ENCODE peak calls at places on chromosome 3, in four cellular contexts. One of them, this sample, is unnamed.

GRCh38 chr3:176513604-176514003 is 683.7 kb downstream of the TBL1XR1 start:
- DNase-seq in WERI-Rb-1: no peak
- DNase-seq in transverse colon: no peak
- DNase-seq in mesenchymal stem cell: peak; percentile 4
- DNase-seq in this sample: no peak

GRCh38 chr3:194925614-194926013 is 239.9 kb downstream of the FAM43A start:
- DNase-seq in WERI-Rb-1: no peak
- DNase-seq in transverse colon: no peak
- DNase-seq in mesenchymal stem cell: no peak
- DNase-seq in this sample: no peak

GRCh38 chr3:185526349-185526951 is 25.9 kb downstream of the LIPH start:
- DNase-seq in WERI-Rb-1: no peak
- DNase-seq in transverse colon: no peak
- DNase-seq in mesenchymal stem cell: no peak
- DNase-seq in this sample: no peak

GRCh38 chr3:23800731-23801130 is 5.0 kb upstream of the UBE2E1 start:
- DNase-seq in WERI-Rb-1: no peak
- DNase-seq in transverse colon: no peak
- DNase-seq in mesenchymal stem cell: no peak
- DNase-seq in this sample: no peak

GRCh38 chr3:13110678-13111116 is 37.5 kb upstream of the IQSEC1 start:
- DNase-seq in WERI-Rb-1: peak; percentile 95
- DNase-seq in transverse colon: peak; percentile 67
- DNase-seq in mesenchymal stem cell: peak; percentile 65
- DNase-seq in this sample: no peak

GRCh38 chr3:25594007-25594502 is 70.7 kb downstream of the TOP2B start:
- DNase-seq in WERI-Rb-1: peak; percentile 30
- DNase-seq in transverse colon: no peak
- DNase-seq in mesenchymal stem cell: peak; percentile 86
- DNase-seq in this sample: peak; percentile 45

GRCh38 chr3:194449913-194450312 is 36.9 kb downstream of the ATP13A3 start:
- DNase-seq in WERI-Rb-1: no peak
- DNase-seq in transverse colon: no peak
- DNase-seq in mesenchymal stem cell: no peak
- DNase-seq in this sample: no peak

GRCh38 chr3:170555329-170555728 is 30.5 kb downstream of the SLC7A14 start:
- DNase-seq in WERI-Rb-1: no peak
- DNase-seq in transverse colon: no peak
- DNase-seq in mesenchymal stem cell: no peak
- DNase-seq in this sample: no peak

GRCh38 chr3:44948239-44948638 is 27.7 kb downstream of the ZDHHC3 start:
- DNase-seq in WERI-Rb-1: no peak
- DNase-seq in transverse colon: no peak
- DNase-seq in mesenchymal stem cell: no peak
- DNase-seq in this sample: no peak

GRCh38 chr3:125042725-125043406 is 12.9 kb downstream of the HEG1 start:
- DNase-seq in WERI-Rb-1: no peak
- DNase-seq in transverse colon: no peak
- DNase-seq in mesenchymal stem cell: peak; percentile 60
- DNase-seq in this sample: peak; percentile 46

GRCh38 chr3:175149675-175150074 is 290.5 kb downstream of the NAALADL2 start:
- DNase-seq in WERI-Rb-1: peak; percentile 35
- DNase-seq in transverse colon: peak; percentile 68
- DNase-seq in mesenchymal stem cell: no peak
- DNase-seq in this sample: no peak

GRCh38 chr3:64016941-64017620 is 6.2 kb downstream of the PSMD6 start:
- DNase-seq in WERI-Rb-1: no peak
- DNase-seq in transverse colon: no peak
- DNase-seq in mesenchymal stem cell: no peak
- DNase-seq in this sample: no peak

GRCh38 chr3:113111308-113111707 is 100.0 kb upstream of the BOC start:
- DNase-seq in WERI-Rb-1: no peak
- DNase-seq in transverse colon: no peak
- DNase-seq in mesenchymal stem cell: peak; percentile 68
- DNase-seq in this sample: no peak

GRCh38 chr3:58287354-58287753 is 18.7 kb upstream of the RPP14 start:
- DNase-seq in WERI-Rb-1: no peak
- DNase-seq in transverse colon: no peak
- DNase-seq in mesenchymal stem cell: no peak
- DNase-seq in this sample: no peak

GRCh38 chr3:129013491-129013891 is 12.4 kb downstream of the EFCC1 start:
- DNase-seq in WERI-Rb-1: no peak
- DNase-seq in transverse colon: no peak
- DNase-seq in mesenchymal stem cell: no peak
- DNase-seq in this sample: peak; percentile 58

GRCh38 chr3:178112134-178112533 is 424.1 kb upstream of the KCNMB2 start:
- DNase-seq in WERI-Rb-1: no peak
- DNase-seq in transverse colon: no peak
- DNase-seq in mesenchymal stem cell: no peak
- DNase-seq in this sample: no peak

GRCh38 chr3:182925330-182925943 is 54.9 kb downstream of the DCUN1D1 start:
- DNase-seq in WERI-Rb-1: no peak
- DNase-seq in transverse colon: peak; percentile 12
- DNase-seq in mesenchymal stem cell: peak; percentile 40
- DNase-seq in this sample: no peak

GRCh38 chr3:100266531-100266930 is 5.7 kb downstream of the TBC1D23 start:
- DNase-seq in WERI-Rb-1: no peak
- DNase-seq in transverse colon: no peak
- DNase-seq in mesenchymal stem cell: no peak
- DNase-seq in this sample: no peak

GRCh38 chr3:107106316-107106715 is 270.9 kb upstream of the CCDC54 start:
- DNase-seq in WERI-Rb-1: no peak
- DNase-seq in transverse colon: no peak
- DNase-seq in mesenchymal stem cell: peak; percentile 22
- DNase-seq in this sample: no peak

GRCh38 chr3:30607032-30607833 is 832 bp downstream of the TGFBR2 start:
- DNase-seq in WERI-Rb-1: peak; percentile 14
- DNase-seq in transverse colon: peak; percentile 81
- DNase-seq in mesenchymal stem cell: peak; percentile 50
- DNase-seq in this sample: peak; percentile 75

GRCh38 chr3:50436063-50436674 is 67.3 kb downstream of the CACNA2D2 start:
- DNase-seq in WERI-Rb-1: peak; percentile 78
- DNase-seq in transverse colon: peak; percentile 72
- DNase-seq in mesenchymal stem cell: peak; percentile 28
- DNase-seq in this sample: peak; percentile 96

GRCh38 chr3:142963266-142964149 is at the start of gene PAQR9:
- DNase-seq in WERI-Rb-1: peak; percentile 67
- DNase-seq in transverse colon: no peak
- DNase-seq in mesenchymal stem cell: no peak
- DNase-seq in this sample: peak; percentile 94
- H3K4me3 ChIP-seq in WERI-Rb-1: peak within 1 kb of the TSS; percentile 73
- H3K4me3 ChIP-seq in transverse colon: peak within 1 kb of the TSS; percentile 39
- H3K4me3 ChIP-seq in mesenchymal stem cell: peak within 1 kb of the TSS; percentile 79
- H3K4me3 ChIP-seq in this sample: peak within 1 kb of the TSS; percentile 71

DNA sequence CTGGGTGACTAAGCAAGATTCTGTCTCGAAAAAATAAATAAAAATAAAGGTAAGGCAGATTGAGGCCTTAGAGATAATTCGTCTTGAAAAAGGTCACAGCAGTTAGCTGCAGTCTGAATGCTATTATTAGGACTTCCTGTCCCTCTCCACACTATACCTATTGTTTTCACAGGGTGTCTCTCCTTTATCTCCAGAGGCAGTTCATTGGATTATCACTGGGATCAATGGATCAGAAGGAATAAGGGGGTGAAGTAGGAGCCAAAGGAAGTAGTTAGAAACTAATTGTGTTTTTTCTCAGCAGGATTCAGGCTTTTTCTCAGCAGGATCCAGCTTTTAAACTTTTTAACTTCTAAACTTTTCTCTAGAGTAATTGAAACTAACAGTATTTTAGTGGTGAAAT is 326.9 kb downstream of the IL5RA start:
- DNase-seq in WERI-Rb-1: no peak
- DNase-seq in transverse colon: no peak
- DNase-seq in mesenchymal stem cell: peak; percentile 37
- DNase-seq in this sample: peak; percentile 23
- H3K27me3 ChIP-seq in WERI-Rb-1: no peaks in the 10 kb centered on the region
- H3K27me3 ChIP-seq in transverse colon: no peaks in the 10 kb centered on the region
- H3K27me3 ChIP-seq in mesenchymal stem cell: no peaks in the 10 kb centered on the region
- H3K27me3 ChIP-seq in this sample: no peaks in the 10 kb centered on the region

DNA sequence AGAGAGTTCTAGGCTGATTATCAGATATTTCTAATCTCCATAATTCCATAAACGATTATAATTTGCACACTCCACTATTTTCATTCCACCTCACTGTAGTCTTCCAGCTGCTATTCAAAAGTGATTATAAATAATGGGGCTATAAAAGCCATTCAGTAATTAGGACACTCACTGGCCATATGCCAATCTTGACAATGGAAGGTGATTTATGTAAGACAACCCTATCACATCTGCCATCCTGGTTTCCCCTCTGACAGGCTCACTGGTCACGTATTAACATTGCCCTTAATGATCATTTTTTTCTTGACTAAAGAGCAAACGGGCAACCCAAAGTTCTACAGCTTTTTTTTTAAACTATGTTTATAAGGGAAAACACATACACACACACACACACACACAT is 402.4 kb downstream of the MAGI1 start:
- DNase-seq in WERI-Rb-1: peak; percentile 17
- DNase-seq in transverse colon: no peak
- DNase-seq in mesenchymal stem cell: no peak
- DNase-seq in this sample: no peak
- H3K4me3 ChIP-seq in WERI-Rb-1: no peak overlapping the region
- H3K4me3 ChIP-seq in transverse colon: no peak overlapping the region
- H3K4me3 ChIP-seq in mesenchymal stem cell: no peak overlapping the region
- H3K4me3 ChIP-seq in this sample: no peak overlapping the region

GRCh38 chr3:127336086-127336485 is 48.2 kb upstream of the PRR20G start:
- DNase-seq in WERI-Rb-1: no peak
- DNase-seq in transverse colon: no peak
- DNase-seq in mesenchymal stem cell: no peak
- DNase-seq in this sample: no peak
- H3K27me3 ChIP-seq in WERI-Rb-1: no peaks in the 10 kb centered on the region
- H3K27me3 ChIP-seq in transverse colon: peaks cover 34% of the 10 kb centered on the region
- H3K27me3 ChIP-seq in mesenchymal stem cell: peaks cover 52% of the 10 kb centered on the region
- H3K27me3 ChIP-seq in this sample: peaks cover 1% of the 10 kb centered on the region

GRCh38 chr3:134406331-134407246 is 32.3 kb upstream of the AMOTL2 start:
- DNase-seq in WERI-Rb-1: peak; percentile 99
- DNase-seq in transverse colon: peak; percentile 56
- DNase-seq in mesenchymal stem cell: peak; percentile 22
- DNase-seq in this sample: peak; percentile 86
- H3K4me3 ChIP-seq in WERI-Rb-1: peak overlapping the region; percentile 39
- H3K4me3 ChIP-seq in transverse colon: peak overlapping the region; percentile 12
- H3K4me3 ChIP-seq in mesenchymal stem cell: peak overlapping the region; percentile 58
- H3K4me3 ChIP-seq in this sample: peak overlapping the region; percentile 47

GRCh38 chr3:127299276-127299675 is 11.4 kb upstream of the PRR20G start:
- DNase-seq in WERI-Rb-1: no peak
- DNase-seq in transverse colon: no peak
- DNase-seq in mesenchymal stem cell: no peak
- DNase-seq in this sample: no peak
- H3K27me3 ChIP-seq in WERI-Rb-1: no peaks in the 10 kb centered on the region
- H3K27me3 ChIP-seq in transverse colon: peaks cover 4% of the 10 kb centered on the region
- H3K27me3 ChIP-seq in mesenchymal stem cell: peaks cover 32% of the 10 kb centered on the region
- H3K27me3 ChIP-seq in this sample: no peaks in the 10 kb centered on the region

GRCh38 chr3:4495294-4496110 is 2.4 kb downstream of the ITPR1 start:
- DNase-seq in WERI-Rb-1: no peak
- DNase-seq in transverse colon: no peak
- DNase-seq in mesenchymal stem cell: no peak
- DNase-seq in this sample: no peak
- H3K4me3 ChIP-seq in WERI-Rb-1: no peak overlapping the region
- H3K4me3 ChIP-seq in transverse colon: no peak overlapping the region
- H3K4me3 ChIP-seq in mesenchymal stem cell: no peak overlapping the region
- H3K4me3 ChIP-seq in this sample: no peak overlapping the region

DNA sequence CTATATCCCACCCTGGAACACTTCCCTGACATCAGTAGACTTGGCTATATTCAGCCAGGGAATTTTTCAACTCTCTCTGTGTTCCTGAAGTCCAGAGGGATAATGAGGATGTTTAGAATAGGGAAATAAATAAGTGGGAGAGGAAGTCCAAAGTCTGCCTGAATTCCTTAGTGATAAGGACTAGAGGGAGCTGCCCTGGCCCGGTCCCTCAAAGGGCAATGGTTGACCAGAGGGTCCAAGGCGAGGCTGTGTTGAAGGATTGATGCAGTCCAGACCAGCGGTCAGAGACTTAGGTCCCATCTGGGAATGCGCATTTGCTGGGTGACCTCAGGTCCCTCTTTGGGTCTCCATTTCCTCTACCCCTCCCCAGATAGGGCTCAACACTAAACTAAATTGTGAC is 7.9 kb downstream of the VIPR1 start:
- DNase-seq in WERI-Rb-1: no peak
- DNase-seq in transverse colon: peak; percentile 58
- DNase-seq in mesenchymal stem cell: no peak
- DNase-seq in this sample: no peak
- H3K27me3 ChIP-seq in WERI-Rb-1: no peaks in the 10 kb centered on the region
- H3K27me3 ChIP-seq in transverse colon: no peaks in the 10 kb centered on the region
- H3K27me3 ChIP-seq in mesenchymal stem cell: peaks cover 54% of the 10 kb centered on the region
- H3K27me3 ChIP-seq in this sample: no peaks in the 10 kb centered on the region

GRCh38 chr3:40477671-40478070 is 749 bp downstream of the ZNF619 start:
- DNase-seq in WERI-Rb-1: no peak
- DNase-seq in transverse colon: no peak
- DNase-seq in mesenchymal stem cell: peak; percentile 16
- DNase-seq in this sample: peak; percentile 42
- H3K4me3 ChIP-seq in WERI-Rb-1: peak overlapping the region; percentile 75
- H3K4me3 ChIP-seq in transverse colon: no peak overlapping the region
- H3K4me3 ChIP-seq in mesenchymal stem cell: no peak overlapping the region
- H3K4me3 ChIP-seq in this sample: peak overlapping the region; percentile 58

DNA sequence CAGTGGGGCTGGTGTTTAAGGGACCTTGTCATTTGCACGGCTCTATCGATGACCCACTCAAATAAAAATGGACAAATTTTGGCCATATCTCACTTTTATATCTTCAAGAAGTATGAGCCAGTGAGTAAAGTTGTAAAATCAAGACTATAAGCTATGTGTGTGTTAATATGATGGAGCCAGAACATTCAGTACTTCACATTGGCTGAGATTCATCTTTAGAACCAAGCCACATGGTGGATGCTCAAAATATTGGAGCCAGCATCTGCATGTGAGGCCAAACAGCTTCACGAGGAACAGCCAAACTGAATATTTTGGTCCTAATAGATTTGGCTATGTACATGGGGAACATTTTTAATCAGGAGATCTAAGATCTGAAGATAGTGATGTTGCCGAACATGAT is 1089.7 kb downstream of the TUSC7 start:
- DNase-seq in WERI-Rb-1: no peak
- DNase-seq in transverse colon: no peak
- DNase-seq in mesenchymal stem cell: no peak
- DNase-seq in this sample: no peak
- H3K27me3 ChIP-seq in WERI-Rb-1: peaks cover 56% of the 10 kb centered on the region
- H3K27me3 ChIP-seq in transverse colon: no peaks in the 10 kb centered on the region
- H3K27me3 ChIP-seq in mesenchymal stem cell: no peaks in the 10 kb centered on the region
- H3K27me3 ChIP-seq in this sample: no peaks in the 10 kb centered on the region

This sample was measured in H7.